ENCODE peak calls at places on chromosomes 13 and 19, in five cellular contexts. K, Y, G, P and R are unnamed samples.

GRCh38 chr13:99656092-99656745 is 154.9 kb downstream of the TM9SF2 start:
- DNase-seq in K (peak), Y (no peak), G (peak), P (peak), R (peak)

GRCh38 chr19:5578094-5578846 is 10.5 kb upstream of the TINCR start:
- DNase-seq in K (no peak), Y (peak), G (peak), P (peak), R (peak)

GRCh38 chr13:107375701-107376350 is 807.9 kb upstream of the ARGLU1 start:
- DNase-seq in K (peak), Y (no peak), G (no peak), P (peak), R (no peak)

GRCh38 chr13:79245937-79246574 is 160.0 kb downstream of the RBM26 start:
- DNase-seq in K (no peak), Y (no peak), G (no peak), P (no peak), R (no peak)

GRCh38 chr13:41700790-41701310 is 243.5 kb downstream of the RGCC start:
- DNase-seq in K (no peak), Y (no peak), G (no peak), P (peak), R (no peak)

GRCh38 chr19:11196406-11197287 is 698 bp downstream of the KANK2 start:
- DNase-seq in K (no peak), Y (peak), G (peak), P (peak), R (no peak)

GRCh38 chr13:27388236-27388635 is 36.2 kb upstream of the GTF3A start:
- DNase-seq in K (no peak), Y (no peak), G (no peak), P (no peak), R (no peak)

GRCh38 chr19:28466107-28467045 is 746.6 kb downstream of the UQCRFS1 start:
- DNase-seq in K (no peak), Y (no peak), G (peak), P (no peak), R (no peak)

GRCh38 chr19:13117772-13118423 is at the start of gene NACC1:
- DNase-seq in K (no peak), Y (peak), G (peak), P (peak), R (peak)

GRCh38 chr13:66618702-66619101 is 611.4 kb downstream of the PCDH9 start:
- DNase-seq in K (no peak), Y (no peak), G (no peak), P (peak), R (no peak)

GRCh38 chr19:11563530-11563929 is 4.5 kb upstream of the ELOF1 start:
- DNase-seq in K (no peak), Y (no peak), G (no peak), P (no peak), R (no peak)

GRCh38 chr13:45238945-45239795 is 38.3 kb upstream of the KCTD4 start:
- DNase-seq in K (no peak), Y (no peak), G (no peak), P (no peak), R (no peak)

GRCh38 chr13:81551036-81551435 is 1210.1 kb upstream of the SPRY2 start:
- DNase-seq in K (no peak), Y (no peak), G (no peak), P (no peak), R (no peak)

GRCh38 chr13:112053167-112053743 is 13.7 kb upstream of the SOX1 start:
- DNase-seq in K (no peak), Y (no peak), G (no peak), P (no peak), R (no peak)

GRCh38 chr19:48966541-48967345 is 1.6 kb downstream of the FTL start:
- DNase-seq in K (no peak), Y (peak), G (no peak), P (no peak), R (no peak)

GRCh38 chr19:48964205-48965032 is 690 bp upstream of the FTL start:
- DNase-seq in K (no peak), Y (no peak), G (peak), P (no peak), R (no peak)

GRCh38 chr19:48965033-48965805 is at the start of gene FTL:
- DNase-seq in K (peak), Y (peak), G (peak), P (peak), R (peak)

GRCh38 chr19:48967346-48968178 is 2.5 kb downstream of the FTL start:
- DNase-seq in K (no peak), Y (no peak), G (peak), P (no peak), R (no peak)

DNA sequence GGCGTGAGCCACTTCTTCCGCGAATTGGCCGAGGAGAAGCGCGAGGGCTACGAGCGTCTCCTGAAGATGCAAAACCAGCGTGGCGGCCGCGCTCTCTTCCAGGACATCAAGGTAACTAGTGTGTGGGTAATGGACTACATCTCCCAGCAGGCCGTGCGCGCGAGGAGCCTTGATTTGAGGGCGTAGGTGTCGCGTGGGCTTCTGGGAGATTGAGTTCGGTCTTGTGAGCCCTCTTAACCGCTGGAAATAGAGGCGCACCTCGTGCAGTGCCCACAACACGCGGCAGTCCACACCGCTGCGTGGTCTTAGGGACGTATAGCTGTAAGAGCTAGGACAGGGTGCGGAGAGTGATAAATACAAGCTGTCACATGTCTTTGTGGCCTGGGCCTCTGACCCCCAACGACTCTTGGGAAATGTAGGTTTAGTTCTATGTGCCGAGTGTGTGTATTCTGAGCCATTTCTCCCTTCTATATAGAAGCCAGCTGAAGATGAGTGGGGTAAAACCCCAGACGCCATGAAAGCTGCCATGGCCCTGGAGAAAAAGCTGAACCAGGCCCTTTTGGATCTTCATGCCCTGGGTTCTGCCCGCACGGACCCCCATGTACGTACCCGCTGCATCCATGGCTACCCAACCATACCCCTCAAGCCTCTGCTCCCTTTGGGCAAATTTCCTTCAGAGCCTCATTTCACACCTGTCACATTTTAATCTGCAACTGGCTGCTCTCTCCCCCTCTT is 864 bp downstream of the FTL start:
- DNase-seq in K (peak), Y (peak), G (peak), P (peak), R (no peak)
- TF ChIP-seq POLR2A in K (no peak), Y (no peak), G (peak), P (peak), R (peak)

DNA sequence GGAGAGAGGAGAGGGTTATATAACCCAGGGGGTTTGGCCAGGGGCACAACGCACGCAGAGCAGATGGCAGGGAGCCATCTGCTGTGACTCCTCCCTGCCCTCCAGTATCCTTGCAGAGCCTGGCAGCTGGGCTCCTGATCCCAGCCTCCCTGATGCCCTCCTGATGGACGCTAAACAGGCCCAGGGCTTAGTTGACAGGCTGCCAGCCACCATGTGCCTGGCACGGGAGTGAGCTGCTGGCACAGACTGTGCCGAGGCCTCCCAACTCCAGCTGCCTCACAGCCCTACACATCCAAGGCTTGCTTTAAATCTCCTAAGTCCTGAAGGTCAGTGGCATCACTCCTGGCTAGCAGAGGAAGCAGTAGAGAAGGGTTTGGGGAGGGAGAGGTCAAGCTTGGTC is 16.7 kb downstream of the SYDE1 start:
- DNase-seq in K (no peak), Y (no peak), G (peak), P (no peak), R (no peak)
- TF ChIP-seq POLR2AphosphoS5 in K (peak), Y (no peak), G (peak), P (no peak), R (no peak)

GRCh38 chr13:25168800-25169199 is 3.3 kb downstream of the AMER2 start:
- DNase-seq in K (no peak), Y (no peak), G (no peak), P (no peak), R (no peak)
- TF ChIP-seq POLR2A in K (no peak), Y (no peak), G (no peak), P (no peak), R (no peak)

GRCh38 chr19:51983361-51983760 is 3.3 kb downstream of the ZNF350 start:
- DNase-seq in K (no peak), Y (no peak), G (no peak), P (no peak), R (no peak)

DNA sequence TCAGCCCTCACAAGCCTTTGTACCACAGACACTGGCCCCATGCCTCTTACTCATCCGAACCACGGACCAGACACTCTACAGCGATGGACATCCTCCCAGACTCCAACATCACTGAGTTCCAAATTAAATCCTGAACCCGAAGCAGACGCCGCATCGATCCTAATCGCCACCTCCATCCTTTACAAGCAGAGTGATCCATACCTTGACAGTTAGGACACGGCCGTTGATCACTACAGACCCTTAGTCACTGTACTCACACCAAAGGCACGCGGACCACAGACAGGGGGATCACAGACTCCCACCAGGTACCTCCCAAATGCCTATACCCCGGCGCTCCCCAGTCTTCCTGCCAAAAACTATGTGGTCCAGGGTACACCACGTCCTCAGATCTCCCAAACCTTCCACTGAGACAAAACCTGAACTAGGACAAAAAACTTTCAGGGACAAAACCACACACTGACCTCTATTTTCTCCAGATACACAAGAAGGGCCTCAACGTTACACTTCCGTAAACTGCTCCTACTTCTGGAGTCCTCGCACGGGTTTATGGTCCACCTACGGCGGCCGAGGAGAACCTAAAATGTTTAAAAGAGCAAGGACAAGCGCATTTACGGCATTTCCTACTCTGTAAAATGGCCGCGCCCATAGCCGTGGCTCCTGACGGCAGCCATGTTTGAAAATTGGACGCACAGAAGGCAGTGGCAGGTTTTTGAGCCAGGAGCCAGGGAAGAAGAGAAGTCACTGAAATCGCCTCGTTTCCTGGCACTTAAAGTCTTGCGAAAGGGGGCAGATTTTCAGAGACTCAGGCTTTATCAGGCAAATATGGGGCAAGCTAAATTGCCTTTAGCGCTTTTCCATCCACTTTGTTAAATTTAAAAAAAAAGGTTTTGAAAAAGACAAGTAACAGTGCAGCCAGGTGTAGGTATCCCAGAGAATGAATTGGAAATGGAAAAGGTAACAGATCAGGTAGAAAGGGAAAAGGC is at the start of gene ZNF350:
- DNase-seq in K (peak), Y (peak), G (peak), P (peak), R (peak)
- TF ChIP-seq POLR2AphosphoS5 in K (peak), Y (peak), G (peak), P (peak), R (no peak)

GRCh38 chr19:1065606-1066109 is 1.3 kb upstream of the ARHGAP45 start:
- DNase-seq in K (no peak), Y (peak), G (peak), P (no peak), R (no peak)

GRCh38 chr19:1066748-1067340 is at the start of gene ARHGAP45:
- DNase-seq in K (no peak), Y (peak), G (peak), P (no peak), R (peak)

GRCh38 chr19:1067341-1068103 is 555 bp downstream of the ARHGAP45 start:
- DNase-seq in K (no peak), Y (peak), G (peak), P (no peak), R (no peak)

GRCh38 chr19:1064661-1065605 is 2.0 kb upstream of the ARHGAP45 start:
- DNase-seq in K (no peak), Y (peak), G (peak), P (peak), R (peak)

GRCh38 chr19:1066251-1066747 is 668 bp upstream of the ARHGAP45 start:
- DNase-seq in K (no peak), Y (peak), G (no peak), P (no peak), R (no peak)
- TF ChIP-seq POLR2A in K (no peak), Y (no peak), G (no peak), P (no peak), R (no peak)

GRCh38 chr19:46784262-46785053 is 3.9 kb downstream of the SLC1A5 start:
- DNase-seq in K (peak), Y (peak), G (peak), P (peak), R (peak)
- TF ChIP-seq POLR2AphosphoS5 in K (no peak), Y (peak), G (peak), P (peak), R (peak)